ENCODE peak calls at places on chromosomes 7 and 10, in ten cellular contexts. A is spleen, J is GM12878, U is adrenal gland, Q is body of pancreas, Z is A549, I is ovary, R is HCT116, G is IMR-90, H is breast epithelium. D is an unnamed sample.

GRCh38 chr10:61786728-61787127 is 114.8 kb upstream of the ARID5B start:
- DNase-seq in A (no peak), J (peak; percentile 50), U (peak; percentile 17), Q (no peak), Z (peak; percentile 34), I (peak; percentile 24), R (peak; percentile 12), G (peak; percentile 85), H (no peak), D (peak; percentile 24)

GRCh38 chr10:35501923-35502322 is 103.2 kb upstream of the GJD4 start:
- DNase-seq in A (no peak), J (no peak), U (no peak), Q (no peak), Z (no peak), I (no peak), R (no peak), G (no peak), H (no peak), D (no peak)

GRCh38 chr7:115558186-115558585 is 472.4 kb downstream of the TFEC start:
- DNase-seq in A (no peak), J (no peak), U (no peak), Q (no peak), Z (no peak), I (no peak), R (no peak), G (peak; percentile 70), H (no peak), D (no peak)

GRCh38 chr10:74987339-74988054 is 124.0 kb upstream of the SAMD8 start:
- DNase-seq in A (no peak), J (no peak), U (no peak), Q (no peak), Z (no peak), I (no peak), R (no peak), G (no peak), H (no peak), D (peak; percentile 42)

GRCh38 chr10:21265622-21266021 is 259.9 kb downstream of the SKIDA1 start:
- DNase-seq in A (no peak), J (no peak), U (no peak), Q (no peak), Z (peak; percentile 38), I (no peak), R (no peak), G (peak; percentile 24), H (no peak), D (no peak)

GRCh38 chr7:82335927-82336326 is 107.7 kb downstream of the CACNA2D1 start:
- DNase-seq in A (no peak), J (no peak), U (no peak), Q (peak; percentile 19), Z (no peak), I (no peak), R (no peak), G (peak; percentile 66), H (no peak), D (no peak)

GRCh38 chr10:14185501-14186045 is 145.2 kb downstream of the FRMD4A start:
- DNase-seq in A (no peak), J (peak; percentile 86), U (no peak), Q (no peak), Z (no peak), I (no peak), R (peak; percentile 40), G (peak; percentile 90), H (no peak), D (no peak)

GRCh38 chr10:31146496-31147219 is 115.0 kb upstream of the ZNF438 start:
- DNase-seq in A (no peak), J (no peak), U (no peak), Q (no peak), Z (peak; percentile 15), I (peak; percentile 55), R (peak; percentile 60), G (peak; percentile 86), H (no peak), D (peak; percentile 62)

GRCh38 chr7:135334830-135335543 is 101.3 kb downstream of the STRA8 start:
- DNase-seq in A (no peak), J (no peak), U (no peak), Q (peak; percentile 31), Z (no peak), I (no peak), R (no peak), G (no peak), H (no peak), D (no peak)

GRCh38 chr10:44993922-44994751 is 6.6 kb upstream of the ZNF22 start:
- DNase-seq in A (no peak), J (no peak), U (no peak), Q (no peak), Z (no peak), I (no peak), R (no peak), G (peak; percentile 78), H (no peak), D (no peak)

GRCh38 chr7:130903358-130903974 is 169.5 kb upstream of the KLF14 start:
- DNase-seq in A (no peak), J (no peak), U (peak; percentile 37), Q (no peak), Z (no peak), I (no peak), R (no peak), G (peak; percentile 98), H (peak; percentile 19), D (no peak)

GRCh38 chr10:11643039-11643438 is 31.6 kb upstream of the USP6NL start:
- DNase-seq in A (peak; percentile 14), J (no peak), U (no peak), Q (no peak), Z (no peak), I (no peak), R (no peak), G (no peak), H (no peak), D (no peak)

GRCh38 chr7:45938626-45939302 is 17.7 kb upstream of the IGFBP3 start:
- DNase-seq in A (no peak), J (no peak), U (no peak), Q (no peak), Z (no peak), I (no peak), R (no peak), G (no peak), H (no peak), D (no peak)

DNA sequence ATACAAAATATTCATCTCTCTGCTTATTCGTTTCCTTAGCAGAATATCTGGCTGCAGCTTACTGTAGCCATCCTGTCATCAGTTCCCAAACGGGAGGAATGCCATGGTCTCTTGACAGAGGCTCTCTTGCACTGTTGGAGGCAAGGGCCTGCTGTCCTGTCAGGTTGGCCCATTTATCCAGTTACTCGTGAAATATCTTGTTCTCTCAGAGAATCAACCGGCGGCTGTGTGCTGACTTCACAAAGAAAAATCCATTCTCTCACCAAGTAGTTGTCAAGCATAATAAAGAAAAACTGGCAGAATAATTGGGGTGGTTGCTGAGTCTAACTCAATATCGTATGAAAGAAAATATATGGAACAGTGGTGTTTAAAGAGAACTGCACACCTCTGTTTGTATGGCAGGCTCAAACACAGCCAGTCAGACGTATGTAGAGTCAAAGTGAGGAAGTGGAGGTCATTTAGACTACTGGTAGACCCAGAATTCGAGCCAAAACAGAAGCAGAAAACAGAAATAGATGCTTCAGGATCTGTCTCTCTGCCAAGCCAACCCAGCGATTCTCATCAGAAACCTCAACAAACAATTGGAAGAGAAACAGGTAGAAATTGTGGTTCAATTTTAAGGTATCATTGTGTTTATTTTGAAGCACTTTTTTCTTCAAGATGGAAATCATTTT is 349.2 kb upstream of the PRKCQ start:
- DNase-seq in A (no peak), J (no peak), U (no peak), Q (no peak), Z (no peak), I (no peak), R (no peak), G (no peak), H (no peak), D (no peak)
- H3K4me1 ChIP-seq in A (peaks cover 23% of the 10 kb centered on the region), J (peaks cover 32% of the 10 kb centered on the region), U (no peaks in the 10 kb centered on the region), Q (peaks cover 4% of the 10 kb centered on the region), Z (peaks cover 5% of the 10 kb centered on the region), I (no peaks in the 10 kb centered on the region), R (no peaks in the 10 kb centered on the region), G (peaks cover 7% of the 10 kb centered on the region), H (no peaks in the 10 kb centered on the region), D (no peaks in the 10 kb centered on the region)

GRCh38 chr7:99984593-99984992 is 8.8 kb upstream of the AZGP1 start:
- DNase-seq in A (peak; percentile 7), J (no peak), U (no peak), Q (no peak), Z (no peak), I (no peak), R (no peak), G (no peak), H (no peak), D (no peak)
- TF ChIP-seq POLR2A in A (no peak), J (no peak), U (no peak), Q (no peak), Z (no peak), I (no peak), R (no peak), G (no peak), H (no peak), D (no peak)

DNA sequence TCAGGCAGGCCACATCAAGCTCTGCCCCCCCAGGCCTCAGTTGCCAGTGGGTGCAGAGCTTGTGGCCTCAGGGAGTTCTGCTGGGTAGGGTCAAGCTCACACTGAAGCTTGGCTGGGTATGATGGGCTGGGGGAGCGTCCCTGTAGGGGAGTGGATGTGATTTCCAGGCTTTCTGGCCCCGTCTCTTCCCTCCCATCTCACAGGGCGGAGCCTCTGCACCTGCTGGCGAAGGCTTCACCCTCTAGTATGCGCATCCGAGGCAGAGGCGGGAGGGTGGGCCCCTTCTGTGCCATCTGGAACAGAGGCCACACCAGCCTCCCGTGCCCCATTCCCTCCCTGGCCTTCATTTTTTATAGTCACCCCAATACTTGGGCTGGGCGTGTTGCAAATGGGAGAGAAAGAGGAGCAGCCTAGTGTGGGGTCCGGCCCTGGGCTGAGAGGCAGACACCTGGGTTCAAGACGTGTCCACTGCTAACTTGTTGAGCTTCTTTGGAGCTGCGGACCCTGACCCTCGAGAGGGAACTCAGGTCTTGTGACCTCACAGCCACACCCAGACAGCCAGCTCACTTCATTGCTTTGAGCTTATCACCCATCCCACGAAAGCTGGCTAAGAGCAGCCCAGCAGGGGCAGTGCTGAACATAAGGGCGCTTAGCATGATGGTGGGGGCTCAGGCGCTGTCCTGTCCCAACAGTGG is 2.3 kb downstream of the AQP1 start:
- DNase-seq in A (no peak), J (no peak), U (no peak), Q (no peak), Z (no peak), I (no peak), R (no peak), G (no peak), H (no peak), D (no peak)
- TF ChIP-seq CTCF in A (no peak), J (no peak), U (no peak), Q (no peak), Z (no peak), I (no peak), R (no peak), G (no peak), H (no peak), D (no peak)

GRCh38 chr7:108436906-108437305 is 19.3 kb downstream of the NRCAM start:
- DNase-seq in A (no peak), J (no peak), U (no peak), Q (no peak), Z (no peak), I (no peak), R (no peak), G (no peak), H (no peak), D (no peak)

GRCh38 chr7:108441392-108441955 is 14.8 kb downstream of the NRCAM start:
- DNase-seq in A (no peak), J (no peak), U (no peak), Q (no peak), Z (no peak), I (no peak), R (no peak), G (no peak), H (no peak), D (no peak)

GRCh38 chr7:108442039-108442568 is 14.1 kb downstream of the NRCAM start:
- DNase-seq in A (no peak), J (no peak), U (peak; percentile 25), Q (no peak), Z (peak; percentile 39), I (no peak), R (peak; percentile 7), G (no peak), H (no peak), D (no peak)

GRCh38 chr7:108440613-108441012 is 15.6 kb downstream of the NRCAM start:
- DNase-seq in A (no peak), J (no peak), U (no peak), Q (no peak), Z (no peak), I (no peak), R (no peak), G (no peak), H (no peak), D (no peak)
- H3K4me1 ChIP-seq in A (no peaks in the 10 kb centered on the region), J (no peaks in the 10 kb centered on the region), U (peaks cover 14% of the 10 kb centered on the region), Q (peaks cover 21% of the 10 kb centered on the region), Z (peaks cover 44% of the 10 kb centered on the region), I (no peaks in the 10 kb centered on the region), R (no peaks in the 10 kb centered on the region), G (no peaks in the 10 kb centered on the region), H (no peaks in the 10 kb centered on the region), D (no peaks in the 10 kb centered on the region)